ENCODE peak calls at places on chromosomes 1 and 21, in five cellular contexts. E, J, F, O and D are unnamed samples. For H3K9me3 and H3K36me3, the result is how much of the 10 kb centered on the place peaks cover.

GRCh38 chr1:76075877-76076276 is 1.3 kb downstream of the ST6GALNAC3 start:
- DNase-seq in E (no peak), J (no peak), F (no peak), O (no peak), D (no peak)

GRCh38 chr1:222815367-222815765 is 527 bp downstream of the DISP1 start:
- DNase-seq in E (peak), J (no peak), F (no peak), O (peak), D (no peak)

GRCh38 chr21:40118527-40118926 is 251.3 kb downstream of the PCP4 start:
- DNase-seq in E (no peak), J (no peak), F (no peak), O (no peak), D (no peak)

GRCh38 chr1:18429654-18430053 is 51.1 kb upstream of the KLHDC7A start:
- DNase-seq in E (no peak), J (no peak), F (no peak), O (no peak), D (no peak)

GRCh38 chr1:158972841-158973240 is 36.9 kb upstream of the IFI16 start:
- DNase-seq in E (no peak), J (peak), F (no peak), O (no peak), D (peak)

GRCh38 chr21:44024895-44025353 is 12.8 kb downstream of the TRAPPC10 start:
- DNase-seq in E (peak), J (no peak), F (no peak), O (no peak), D (no peak)

GRCh38 chr1:5637171-5637570 is 355.1 kb downstream of the NPHP4 start:
- DNase-seq in E (no peak), J (peak), F (no peak), O (peak), D (no peak)

GRCh38 chr21:38950388-38951094 is 144.8 kb downstream of the ETS2 start:
- DNase-seq in E (peak), J (no peak), F (no peak), O (no peak), D (no peak)

GRCh38 chr1:222335586-222335985 is 212.3 kb downstream of the HHIPL2 start:
- DNase-seq in E (no peak), J (no peak), F (no peak), O (no peak), D (no peak)

GRCh38 chr1:197731449-197731848 is 43.8 kb downstream of the DENND1B start:
- DNase-seq in E (no peak), J (no peak), F (no peak), O (no peak), D (no peak)

GRCh38 chr1:155984341-155984740 is 6.0 kb upstream of the ARHGEF2 start:
- DNase-seq in E (no peak), J (no peak), F (no peak), O (no peak), D (no peak)

GRCh38 chr1:212477014-212477679 is 44.4 kb downstream of the NENF start:
- DNase-seq in E (peak), J (peak), F (peak), O (peak), D (peak)

GRCh38 chr1:151985270-151985669 is 8.4 kb downstream of the S100A10 start:
- DNase-seq in E (no peak), J (no peak), F (no peak), O (no peak), D (no peak)

GRCh38 chr21:34667761-34668160 is 1.0 kb upstream of the CLIC6 start:
- DNase-seq in E (no peak), J (no peak), F (no peak), O (no peak), D (no peak)

DNA sequence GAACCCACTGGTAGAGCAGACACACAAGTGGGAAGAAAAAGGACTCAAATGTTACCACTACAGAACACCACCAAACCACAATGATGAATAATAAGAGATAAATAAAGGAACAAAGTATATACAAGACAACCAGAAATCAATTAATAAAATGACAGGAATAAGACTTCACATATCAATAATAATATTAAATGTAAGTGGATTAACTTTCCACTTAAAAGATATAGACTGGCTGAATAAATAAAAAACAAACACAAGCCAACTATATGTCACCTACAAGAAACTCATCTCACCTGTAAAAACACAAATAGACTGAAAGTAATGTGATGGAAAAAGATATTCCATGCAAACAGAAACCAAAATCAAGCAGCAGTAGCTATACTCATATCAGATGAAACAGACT is 6.9 kb upstream of the CLIC6 start:
- DNase-seq in E (no peak), J (no peak), F (no peak), O (no peak), D (no peak)
- H3K9me3 ChIP-seq in E (under half), J (under half), F (under half), O (under half), D (under half)

DNA sequence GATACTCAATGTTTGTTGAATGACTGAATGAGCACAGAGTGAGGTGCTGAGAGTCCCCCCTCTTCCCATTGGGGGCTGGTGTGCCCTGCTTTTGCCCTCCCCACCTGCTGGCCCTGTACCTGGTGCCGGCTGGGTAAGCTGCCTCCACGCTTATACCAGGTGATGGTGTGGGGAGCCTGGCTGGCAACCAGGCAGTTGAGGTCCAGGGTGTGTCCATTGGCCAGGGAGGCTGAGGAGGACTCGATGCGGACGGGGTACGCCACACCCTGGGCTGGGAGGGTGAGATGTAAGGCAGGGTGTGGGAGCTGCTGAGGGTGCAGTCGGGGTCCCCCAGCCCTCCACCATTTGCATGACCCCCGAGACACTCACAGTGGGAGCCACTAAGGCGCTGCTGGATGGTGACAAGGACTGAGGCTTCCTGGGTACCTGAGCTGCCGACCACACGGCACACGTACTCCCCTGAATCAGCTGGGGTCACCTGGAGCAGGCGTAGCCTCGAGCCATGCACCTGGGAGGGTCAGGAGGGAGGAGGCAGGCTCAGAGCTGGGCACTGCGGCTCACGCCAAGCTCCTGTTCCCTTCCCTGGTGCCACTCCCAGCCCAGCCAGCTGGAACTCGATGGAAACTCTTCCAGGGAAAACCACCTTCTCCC is 36.6 kb downstream of the LDLRAD2 start:
- DNase-seq in E (no peak), J (no peak), F (no peak), O (no peak), D (no peak)
- H3K36me3 ChIP-seq in E (under half), J (half or more), F (half or more), O (under half), D (under half)

GRCh38 chr1:56050911-56051310 is 528.5 kb downstream of the PLPP3 start:
- DNase-seq in E (no peak), J (no peak), F (no peak), O (no peak), D (no peak)

GRCh38 chr1:56045062-56045461 is 534.3 kb downstream of the PLPP3 start:
- DNase-seq in E (no peak), J (no peak), F (no peak), O (no peak), D (no peak)

GRCh38 chr1:56045477-56045876 is 533.9 kb downstream of the PLPP3 start:
- DNase-seq in E (no peak), J (no peak), F (no peak), O (no peak), D (no peak)
- H3K9me3 ChIP-seq in E (under half), J (under half), F (under half), O (under half), D (under half)

DNA sequence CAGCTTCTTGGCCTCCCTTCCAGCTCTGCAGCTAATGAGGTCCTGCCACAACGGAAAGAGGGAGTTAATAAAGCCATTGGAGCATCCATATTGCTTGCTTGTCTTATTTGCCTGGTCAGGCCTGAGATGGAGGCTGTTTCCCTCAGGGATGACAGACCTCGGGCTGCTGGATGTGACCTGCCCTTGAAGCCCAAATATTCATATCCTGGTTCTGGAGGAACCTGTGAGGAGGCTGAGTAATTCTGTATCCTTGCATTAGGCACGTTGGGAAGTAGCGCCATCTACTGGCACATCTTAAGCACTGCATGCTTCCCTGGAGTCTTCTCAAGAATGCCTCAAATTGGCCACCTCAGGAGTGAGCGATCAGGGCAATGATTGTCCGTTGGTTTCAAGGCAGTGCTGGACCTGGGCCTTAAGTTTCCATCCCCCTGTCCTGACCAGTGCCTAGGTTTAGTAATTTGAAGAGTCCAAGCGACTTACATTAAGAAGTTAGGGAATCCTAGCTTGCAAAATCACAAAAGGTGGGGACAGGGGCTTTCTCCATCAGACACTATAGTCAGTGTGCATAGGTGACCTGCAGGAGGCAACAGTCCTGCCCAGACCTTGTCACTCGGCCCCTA is 13.8 kb upstream of the NASP start:
- DNase-seq in E (peak), J (peak), F (peak), O (peak), D (peak)
- H3K36me3 ChIP-seq in E (under half), J (under half), F (under half), O (under half), D (under half)

GRCh38 chr1:46768445-46768844 is 30.4 kb upstream of the CYP4B1 start:
- DNase-seq in E (no peak), J (no peak), F (no peak), O (no peak), D (no peak)

GRCh38 chr1:46772571-46772970 is 26.3 kb upstream of the CYP4B1 start:
- DNase-seq in E (no peak), J (no peak), F (no peak), O (no peak), D (no peak)

GRCh38 chr1:46767649-46768282 is 31.1 kb upstream of the CYP4B1 start:
- DNase-seq in E (no peak), J (no peak), F (no peak), O (no peak), D (no peak)

GRCh38 chr1:46770541-46770940 is 28.3 kb upstream of the CYP4B1 start:
- DNase-seq in E (no peak), J (no peak), F (no peak), O (no peak), D (no peak)

DNA sequence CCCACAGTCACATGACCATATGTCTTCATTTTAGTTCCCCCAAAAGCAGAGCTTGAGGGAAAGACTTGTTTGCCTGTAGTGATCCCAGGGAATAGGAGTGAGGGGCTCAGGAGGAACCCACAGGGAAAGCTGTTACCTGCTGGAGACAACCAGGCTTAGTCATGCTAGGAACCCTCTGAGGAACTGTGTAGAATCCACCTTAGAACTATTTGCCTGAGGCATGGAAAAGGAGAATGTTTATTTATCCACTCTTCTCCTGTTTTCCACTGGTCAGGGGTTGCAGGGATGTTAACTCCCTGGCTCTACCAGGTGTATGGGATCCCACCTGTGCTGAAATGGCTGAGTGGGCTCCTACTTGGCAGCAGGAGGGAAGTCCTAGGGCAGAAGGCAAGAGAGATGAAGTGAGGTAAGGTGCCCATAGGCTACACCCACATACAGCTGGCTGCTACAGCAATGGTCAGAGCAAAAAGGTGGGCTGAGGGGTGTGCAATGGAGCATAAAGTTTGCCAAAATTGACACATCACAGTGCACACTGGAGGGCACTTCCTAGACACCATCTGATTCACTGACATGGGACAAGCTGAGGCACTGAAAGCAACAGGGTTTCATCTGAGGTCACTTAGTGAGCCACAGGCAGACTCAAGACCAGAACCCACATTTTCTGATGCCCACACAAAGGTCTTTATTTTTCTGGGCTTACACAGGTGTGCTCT is 29.7 kb upstream of the CYP4B1 start:
- DNase-seq in E (no peak), J (no peak), F (no peak), O (no peak), D (no peak)
- H3K9me3 ChIP-seq in E (under half), J (under half), F (under half), O (under half), D (under half)

GRCh38 chr1:40768146-40768990 is 15.2 kb upstream of the KCNQ4 start:
- DNase-seq in E (no peak), J (no peak), F (no peak), O (no peak), D (no peak)

GRCh38 chr1:40772146-40772770 is 11.3 kb upstream of the KCNQ4 start:
- DNase-seq in E (no peak), J (no peak), F (no peak), O (no peak), D (no peak)

GRCh38 chr1:40773748-40774265 is 9.8 kb upstream of the KCNQ4 start:
- DNase-seq in E (no peak), J (no peak), F (no peak), O (no peak), D (no peak)

GRCh38 chr1:40769815-40770214 is 13.8 kb upstream of the KCNQ4 start:
- DNase-seq in E (no peak), J (no peak), F (no peak), O (no peak), D (no peak)

GRCh38 chr1:40770296-40771070 is 13.1 kb upstream of the KCNQ4 start:
- DNase-seq in E (no peak), J (no peak), F (no peak), O (no peak), D (no peak)
- H3K36me3 ChIP-seq in E (under half), J (under half), F (half or more), O (under half), D (under half)

GRCh38 chr21:41736423-41736822 is 30.4 kb downstream of the RIPK4 start:
- DNase-seq in E (no peak), J (no peak), F (no peak), O (no peak), D (no peak)
- H3K9me3 ChIP-seq in E (under half), J (under half), F (under half), O (under half), D (under half)

GRCh38 chr21:33560965-33561364 is 18.1 kb downstream of the SON start:
- DNase-seq in E (no peak), J (no peak), F (no peak), O (no peak), D (no peak)

GRCh38 chr21:33559813-33560212 is 17.0 kb downstream of the SON start:
- DNase-seq in E (no peak), J (no peak), F (no peak), O (no peak), D (no peak)

GRCh38 chr21:33558777-33559421 is 16.1 kb downstream of the SON start:
- DNase-seq in E (no peak), J (no peak), F (no peak), O (no peak), D (no peak)

GRCh38 chr21:33562389-33562788 is 19.6 kb downstream of the SON start:
- DNase-seq in E (no peak), J (no peak), F (no peak), O (no peak), D (no peak)

GRCh38 chr21:33561373-33561772 is 18.5 kb downstream of the SON start:
- DNase-seq in E (no peak), J (no peak), F (no peak), O (no peak), D (no peak)
- H3K36me3 ChIP-seq in E (under half), J (half or more), F (half or more), O (half or more), D (under half)